ENCODE peak calls at places on chromosomes 4 and X, in seven cellular contexts. One of them, this sample, is unnamed.

GRCh38 chrX:3728454-3728853 is 15.0 kb upstream of the PRKX start:
- DNase-seq in nephron progenitor cell: no peak
- DNase-seq in NCI-H1048: no peak
- DNase-seq in nucleus accumbens: no peak
- DNase-seq in foreskin melanocyte: no peak
- DNase-seq in EL: no peak
- DNase-seq in NCI-H146: no peak
- DNase-seq in this sample: no peak

GRCh38 chr4:145130788-145131398 is 32.8 kb downstream of the ABCE1 start:
- DNase-seq in EL: peak
- DNase-seq in foreskin melanocyte: no peak
- DNase-seq in NCI-H146: no peak
- DNase-seq in nephron progenitor cell: no peak
- DNase-seq in NCI-H1048: no peak
- DNase-seq in nucleus accumbens: no peak
- DNase-seq in this sample: no peak

GRCh38 chrX:69109706-69110635 is 55.3 kb downstream of the PJA1 start:
- DNase-seq in NCI-H1048: no peak
- DNase-seq in nucleus accumbens: no peak
- DNase-seq in EL: peak
- DNase-seq in foreskin melanocyte: peak
- DNase-seq in nephron progenitor cell: no peak
- DNase-seq in NCI-H146: no peak
- DNase-seq in this sample: no peak

GRCh38 chr4:95428216-95429085 is 120.3 kb downstream of the UNC5C start:
- DNase-seq in EL: no peak
- DNase-seq in foreskin melanocyte: peak
- DNase-seq in NCI-H1048: no peak
- DNase-seq in nephron progenitor cell: no peak
- DNase-seq in nucleus accumbens: no peak
- DNase-seq in NCI-H146: no peak
- DNase-seq in this sample: no peak

GRCh38 chr4:5722328-5722727 is 11.3 kb downstream of the EVC start:
- DNase-seq in EL: peak
- DNase-seq in nephron progenitor cell: no peak
- DNase-seq in nucleus accumbens: no peak
- DNase-seq in NCI-H146: no peak
- DNase-seq in foreskin melanocyte: no peak
- DNase-seq in NCI-H1048: no peak
- DNase-seq in this sample: no peak

GRCh38 chr4:152896819-152897218 is 39.3 kb upstream of the FHDC1 start:
- DNase-seq in nephron progenitor cell: no peak
- DNase-seq in EL: no peak
- DNase-seq in foreskin melanocyte: no peak
- DNase-seq in NCI-H146: no peak
- DNase-seq in NCI-H1048: no peak
- DNase-seq in nucleus accumbens: no peak
- DNase-seq in this sample: no peak

GRCh38 chr4:525660-526059 is 26.6 kb downstream of the PIGG start:
- DNase-seq in foreskin melanocyte: no peak
- DNase-seq in nucleus accumbens: no peak
- DNase-seq in nephron progenitor cell: no peak
- DNase-seq in NCI-H146: no peak
- DNase-seq in NCI-H1048: no peak
- DNase-seq in EL: no peak
- DNase-seq in this sample: peak

GRCh38 chr4:153205757-153206156 is 1.5 kb downstream of the TRIM2 start:
- DNase-seq in nucleus accumbens: no peak
- DNase-seq in NCI-H1048: no peak
- DNase-seq in nephron progenitor cell: no peak
- DNase-seq in EL: no peak
- DNase-seq in NCI-H146: no peak
- DNase-seq in foreskin melanocyte: no peak
- DNase-seq in this sample: no peak

GRCh38 chr4:120085705-120086104 is 19.1 kb upstream of the MAD2L1 start:
- DNase-seq in foreskin melanocyte: peak
- DNase-seq in NCI-H1048: no peak
- DNase-seq in EL: peak
- DNase-seq in nucleus accumbens: no peak
- DNase-seq in nephron progenitor cell: no peak
- DNase-seq in NCI-H146: no peak
- DNase-seq in this sample: no peak

GRCh38 chr4:63460075-63460474 is 949.2 kb downstream of the TECRL start:
- DNase-seq in NCI-H146: no peak
- DNase-seq in nucleus accumbens: no peak
- DNase-seq in EL: no peak
- DNase-seq in nephron progenitor cell: no peak
- DNase-seq in NCI-H1048: no peak
- DNase-seq in foreskin melanocyte: peak
- DNase-seq in this sample: no peak

This sample was measured in right cardiac atrium.